ENCODE peak calls at places on chromosomes 7 and 10, in nine cellular contexts. One of them, this sample, is unnamed.

GRCh38 chr7:139698879-139699278 is 78.9 kb downstream of the HIPK2 start:
- DNase-seq in HCEC 1CT: no peak
- DNase-seq in iris pigment epithelial cell: no peak
- DNase-seq in activated CD8-positive, alpha-beta memory T cell treated with anti-CD3 and anti-CD28 coated beads, Interleukin-2, amount 50 U/mL, for 4 hours: no peak
- DNase-seq in HFFc6: no peak
- DNase-seq in NCI-H460: no peak
- DNase-seq in stimulated activated CD4-positive, alpha-beta T cell treated with anti-CD3 and anti-CD28 coated beads, Interleukin-2, amount 100 ng/mL, for 48 hours: no peak
- DNase-seq in heart left ventricle: no peak
- DNase-seq in nephron progenitor cell: no peak
- DNase-seq in this sample: no peak

GRCh38 chr10:80509403-80510161 is 28.1 kb upstream of the SH2D4B start:
- DNase-seq in NCI-H460: peak
- DNase-seq in nephron progenitor cell: no peak
- DNase-seq in HCEC 1CT: peak
- DNase-seq in heart left ventricle: no peak
- DNase-seq in iris pigment epithelial cell: peak
- DNase-seq in HFFc6: peak
- DNase-seq in activated CD8-positive, alpha-beta memory T cell treated with anti-CD3 and anti-CD28 coated beads, Interleukin-2, amount 50 U/mL, for 4 hours: no peak
- DNase-seq in stimulated activated CD4-positive, alpha-beta T cell treated with anti-CD3 and anti-CD28 coated beads, Interleukin-2, amount 100 ng/mL, for 48 hours: no peak
- DNase-seq in this sample: peak

GRCh38 chr7:66768865-66769832 is 28.6 kb downstream of the RABGEF1 start:
- DNase-seq in nephron progenitor cell: no peak
- DNase-seq in NCI-H460: no peak
- DNase-seq in iris pigment epithelial cell: no peak
- DNase-seq in stimulated activated CD4-positive, alpha-beta T cell treated with anti-CD3 and anti-CD28 coated beads, Interleukin-2, amount 100 ng/mL, for 48 hours: no peak
- DNase-seq in activated CD8-positive, alpha-beta memory T cell treated with anti-CD3 and anti-CD28 coated beads, Interleukin-2, amount 50 U/mL, for 4 hours: no peak
- DNase-seq in heart left ventricle: no peak
- DNase-seq in HFFc6: peak
- DNase-seq in HCEC 1CT: no peak
- DNase-seq in this sample: no peak

GRCh38 chr7:2490306-2490705 is 14.1 kb upstream of the GRIFIN start:
- DNase-seq in iris pigment epithelial cell: no peak
- DNase-seq in NCI-H460: no peak
- DNase-seq in nephron progenitor cell: no peak
- DNase-seq in HCEC 1CT: no peak
- DNase-seq in HFFc6: no peak
- DNase-seq in activated CD8-positive, alpha-beta memory T cell treated with anti-CD3 and anti-CD28 coated beads, Interleukin-2, amount 50 U/mL, for 4 hours: no peak
- DNase-seq in stimulated activated CD4-positive, alpha-beta T cell treated with anti-CD3 and anti-CD28 coated beads, Interleukin-2, amount 100 ng/mL, for 48 hours: no peak
- DNase-seq in heart left ventricle: peak
- DNase-seq in this sample: no peak

GRCh38 chr10:132850246-132850645 is 64.3 kb upstream of the NKX6-2 start:
- DNase-seq in activated CD8-positive, alpha-beta memory T cell treated with anti-CD3 and anti-CD28 coated beads, Interleukin-2, amount 50 U/mL, for 4 hours: no peak
- DNase-seq in heart left ventricle: no peak
- DNase-seq in stimulated activated CD4-positive, alpha-beta T cell treated with anti-CD3 and anti-CD28 coated beads, Interleukin-2, amount 100 ng/mL, for 48 hours: no peak
- DNase-seq in iris pigment epithelial cell: no peak
- DNase-seq in HCEC 1CT: no peak
- DNase-seq in HFFc6: no peak
- DNase-seq in nephron progenitor cell: no peak
- DNase-seq in NCI-H460: no peak
- DNase-seq in this sample: no peak

GRCh38 chr7:143385891-143386781 is 5.0 kb downstream of the ZYX start:
- DNase-seq in HCEC 1CT: no peak
- DNase-seq in iris pigment epithelial cell: peak
- DNase-seq in HFFc6: no peak
- DNase-seq in nephron progenitor cell: no peak
- DNase-seq in stimulated activated CD4-positive, alpha-beta T cell treated with anti-CD3 and anti-CD28 coated beads, Interleukin-2, amount 100 ng/mL, for 48 hours: no peak
- DNase-seq in heart left ventricle: peak
- DNase-seq in activated CD8-positive, alpha-beta memory T cell treated with anti-CD3 and anti-CD28 coated beads, Interleukin-2, amount 50 U/mL, for 4 hours: no peak
- DNase-seq in NCI-H460: no peak
- DNase-seq in this sample: no peak

GRCh38 chr7:372546-372938 is 82.6 kb downstream of the FOXL3 start:
- DNase-seq in iris pigment epithelial cell: no peak
- DNase-seq in HFFc6: no peak
- DNase-seq in NCI-H460: no peak
- DNase-seq in nephron progenitor cell: no peak
- DNase-seq in heart left ventricle: no peak
- DNase-seq in activated CD8-positive, alpha-beta memory T cell treated with anti-CD3 and anti-CD28 coated beads, Interleukin-2, amount 50 U/mL, for 4 hours: peak
- DNase-seq in stimulated activated CD4-positive, alpha-beta T cell treated with anti-CD3 and anti-CD28 coated beads, Interleukin-2, amount 100 ng/mL, for 48 hours: no peak
- DNase-seq in HCEC 1CT: no peak
- DNase-seq in this sample: no peak

GRCh38 chr7:33485746-33486491 is 356.6 kb downstream of the BBS9 start:
- DNase-seq in heart left ventricle: no peak
- DNase-seq in activated CD8-positive, alpha-beta memory T cell treated with anti-CD3 and anti-CD28 coated beads, Interleukin-2, amount 50 U/mL, for 4 hours: no peak
- DNase-seq in stimulated activated CD4-positive, alpha-beta T cell treated with anti-CD3 and anti-CD28 coated beads, Interleukin-2, amount 100 ng/mL, for 48 hours: no peak
- DNase-seq in nephron progenitor cell: no peak
- DNase-seq in HFFc6: no peak
- DNase-seq in iris pigment epithelial cell: no peak
- DNase-seq in NCI-H460: no peak
- DNase-seq in HCEC 1CT: peak
- DNase-seq in this sample: peak

GRCh38 chr10:43980313-43980712 is 331.6 kb upstream of the ZNF32 start:
- DNase-seq in heart left ventricle: no peak
- DNase-seq in NCI-H460: no peak
- DNase-seq in nephron progenitor cell: no peak
- DNase-seq in HCEC 1CT: no peak
- DNase-seq in iris pigment epithelial cell: no peak
- DNase-seq in stimulated activated CD4-positive, alpha-beta T cell treated with anti-CD3 and anti-CD28 coated beads, Interleukin-2, amount 100 ng/mL, for 48 hours: no peak
- DNase-seq in activated CD8-positive, alpha-beta memory T cell treated with anti-CD3 and anti-CD28 coated beads, Interleukin-2, amount 50 U/mL, for 4 hours: no peak
- DNase-seq in HFFc6: no peak
- DNase-seq in this sample: no peak

GRCh38 chr10:51878695-51879094 is 179.3 kb upstream of the CSTF2T start:
- DNase-seq in HCEC 1CT: no peak
- DNase-seq in HFFc6: no peak
- DNase-seq in NCI-H460: no peak
- DNase-seq in heart left ventricle: no peak
- DNase-seq in nephron progenitor cell: no peak
- DNase-seq in iris pigment epithelial cell: no peak
- DNase-seq in stimulated activated CD4-positive, alpha-beta T cell treated with anti-CD3 and anti-CD28 coated beads, Interleukin-2, amount 100 ng/mL, for 48 hours: no peak
- DNase-seq in activated CD8-positive, alpha-beta memory T cell treated with anti-CD3 and anti-CD28 coated beads, Interleukin-2, amount 50 U/mL, for 4 hours: no peak
- DNase-seq in this sample: no peak

GRCh38 chr7:38107486-38107893 is 70.6 kb upstream of the STARD3NL start:
- DNase-seq in HCEC 1CT: peak
- DNase-seq in NCI-H460: peak
- DNase-seq in iris pigment epithelial cell: peak
- DNase-seq in nephron progenitor cell: peak
- DNase-seq in stimulated activated CD4-positive, alpha-beta T cell treated with anti-CD3 and anti-CD28 coated beads, Interleukin-2, amount 100 ng/mL, for 48 hours: peak
- DNase-seq in activated CD8-positive, alpha-beta memory T cell treated with anti-CD3 and anti-CD28 coated beads, Interleukin-2, amount 50 U/mL, for 4 hours: peak
- DNase-seq in HFFc6: peak
- DNase-seq in heart left ventricle: no peak
- DNase-seq in this sample: peak

GRCh38 chr7:41965951-41966505 is 263.1 kb upstream of the INHBA start:
- DNase-seq in activated CD8-positive, alpha-beta memory T cell treated with anti-CD3 and anti-CD28 coated beads, Interleukin-2, amount 50 U/mL, for 4 hours: no peak
- DNase-seq in HFFc6: no peak
- DNase-seq in nephron progenitor cell: no peak
- DNase-seq in stimulated activated CD4-positive, alpha-beta T cell treated with anti-CD3 and anti-CD28 coated beads, Interleukin-2, amount 100 ng/mL, for 48 hours: no peak
- DNase-seq in iris pigment epithelial cell: no peak
- DNase-seq in HCEC 1CT: no peak
- DNase-seq in heart left ventricle: no peak
- DNase-seq in NCI-H460: no peak
- DNase-seq in this sample: no peak

GRCh38 chr10:107424628-107425027 is 260.1 kb upstream of the SORCS1 start:
- DNase-seq in HCEC 1CT: no peak
- DNase-seq in HFFc6: no peak
- DNase-seq in iris pigment epithelial cell: no peak
- DNase-seq in nephron progenitor cell: no peak
- DNase-seq in stimulated activated CD4-positive, alpha-beta T cell treated with anti-CD3 and anti-CD28 coated beads, Interleukin-2, amount 100 ng/mL, for 48 hours: no peak
- DNase-seq in heart left ventricle: no peak
- DNase-seq in NCI-H460: no peak
- DNase-seq in activated CD8-positive, alpha-beta memory T cell treated with anti-CD3 and anti-CD28 coated beads, Interleukin-2, amount 50 U/mL, for 4 hours: no peak
- DNase-seq in this sample: no peak

This sample was measured in renal cortical epithelial cell.